ENCODE peak calls at places on chromosome X, in eight cellular contexts. One of them, this sample, is unnamed.

GRCh38 chrX:74133156-74133796 is 170.7 kb upstream of the ZCCHC13 start:
- DNase-seq in HCEC 1CT: peak; percentile 31
- DNase-seq in NCI-H1105 treated with DMSO at 0.1 percent for 48 hours: peak; percentile 44
- DNase-seq in stimulated activated CD8-positive, alpha-beta memory T cell treated with anti-CD3 and anti-CD28 coated beads, Interleukin-7, amount 100 ng/mL, for 48 hours: no peak
- DNase-seq in endothelial cell: peak; percentile 4
- DNase-seq in HS-5: peak; percentile 8
- DNase-seq in HuH-7: peak; percentile 66
- DNase-seq in activated CD8-positive, alpha-beta T cell treated with anti-CD3 and anti-CD28 coated beads, Interleukin-2, amount 10 ng/mL, durations not matched to agents 7 days and 5 days: peak; percentile 23
- DNase-seq in this sample: peak; percentile 73

GRCh38 chrX:47235691-47236103 is 2.9 kb downstream of the USP11 start:
- DNase-seq in HCEC 1CT: peak; percentile 18
- DNase-seq in NCI-H1105 treated with DMSO at 0.1 percent for 48 hours: no peak
- DNase-seq in stimulated activated CD8-positive, alpha-beta memory T cell treated with anti-CD3 and anti-CD28 coated beads, Interleukin-7, amount 100 ng/mL, for 48 hours: no peak
- DNase-seq in endothelial cell: no peak
- DNase-seq in HS-5: no peak
- DNase-seq in HuH-7: no peak
- DNase-seq in activated CD8-positive, alpha-beta T cell treated with anti-CD3 and anti-CD28 coated beads, Interleukin-2, amount 10 ng/mL, durations not matched to agents 7 days and 5 days: no peak
- DNase-seq in this sample: no peak

GRCh38 chrX:119622356-119623232 is 16.4 kb upstream of the NKRF start:
- DNase-seq in HCEC 1CT: peak; percentile 46
- DNase-seq in NCI-H1105 treated with DMSO at 0.1 percent for 48 hours: no peak
- DNase-seq in stimulated activated CD8-positive, alpha-beta memory T cell treated with anti-CD3 and anti-CD28 coated beads, Interleukin-7, amount 100 ng/mL, for 48 hours: no peak
- DNase-seq in endothelial cell: no peak
- DNase-seq in HS-5: peak; percentile 4
- DNase-seq in HuH-7: no peak
- DNase-seq in activated CD8-positive, alpha-beta T cell treated with anti-CD3 and anti-CD28 coated beads, Interleukin-2, amount 10 ng/mL, durations not matched to agents 7 days and 5 days: no peak
- DNase-seq in this sample: peak; percentile 29

GRCh38 chrX:68018248-68019203 is 414.8 kb downstream of the OPHN1 start:
- DNase-seq in HCEC 1CT: peak; percentile 32
- DNase-seq in NCI-H1105 treated with DMSO at 0.1 percent for 48 hours: no peak
- DNase-seq in stimulated activated CD8-positive, alpha-beta memory T cell treated with anti-CD3 and anti-CD28 coated beads, Interleukin-7, amount 100 ng/mL, for 48 hours: no peak
- DNase-seq in endothelial cell: peak; percentile 22
- DNase-seq in HS-5: no peak
- DNase-seq in HuH-7: no peak
- DNase-seq in activated CD8-positive, alpha-beta T cell treated with anti-CD3 and anti-CD28 coated beads, Interleukin-2, amount 10 ng/mL, durations not matched to agents 7 days and 5 days: no peak
- DNase-seq in this sample: peak; percentile 16

GRCh38 chrX:70196961-70197805 is 19.9 kb downstream of the DGAT2L6 start:
- DNase-seq in HCEC 1CT: peak; percentile 35
- DNase-seq in NCI-H1105 treated with DMSO at 0.1 percent for 48 hours: peak; percentile 36
- DNase-seq in stimulated activated CD8-positive, alpha-beta memory T cell treated with anti-CD3 and anti-CD28 coated beads, Interleukin-7, amount 100 ng/mL, for 48 hours: peak; percentile 17
- DNase-seq in endothelial cell: peak; percentile 54
- DNase-seq in HS-5: no peak
- DNase-seq in HuH-7: peak; percentile 46
- DNase-seq in activated CD8-positive, alpha-beta T cell treated with anti-CD3 and anti-CD28 coated beads, Interleukin-2, amount 10 ng/mL, durations not matched to agents 7 days and 5 days: peak; percentile 74
- DNase-seq in this sample: peak; percentile 76

GRCh38 chrX:106997611-106998010 is 2.4 kb downstream of the MORC4 start:
- DNase-seq in HCEC 1CT: no peak
- DNase-seq in NCI-H1105 treated with DMSO at 0.1 percent for 48 hours: no peak
- DNase-seq in stimulated activated CD8-positive, alpha-beta memory T cell treated with anti-CD3 and anti-CD28 coated beads, Interleukin-7, amount 100 ng/mL, for 48 hours: no peak
- DNase-seq in endothelial cell: no peak
- DNase-seq in HS-5: no peak
- DNase-seq in HuH-7: no peak
- DNase-seq in activated CD8-positive, alpha-beta T cell treated with anti-CD3 and anti-CD28 coated beads, Interleukin-2, amount 10 ng/mL, durations not matched to agents 7 days and 5 days: no peak
- DNase-seq in this sample: no peak

GRCh38 chrX:5458300-5458699 is 770.4 kb downstream of the NLGN4X start:
- DNase-seq in HCEC 1CT: no peak
- DNase-seq in NCI-H1105 treated with DMSO at 0.1 percent for 48 hours: no peak
- DNase-seq in stimulated activated CD8-positive, alpha-beta memory T cell treated with anti-CD3 and anti-CD28 coated beads, Interleukin-7, amount 100 ng/mL, for 48 hours: no peak
- DNase-seq in endothelial cell: peak; percentile 3
- DNase-seq in HS-5: no peak
- DNase-seq in HuH-7: no peak
- DNase-seq in activated CD8-positive, alpha-beta T cell treated with anti-CD3 and anti-CD28 coated beads, Interleukin-2, amount 10 ng/mL, durations not matched to agents 7 days and 5 days: no peak
- DNase-seq in this sample: no peak

GRCh38 chrX:39427492-39428289 is 626.4 kb downstream of the MID1IP1 start:
- DNase-seq in HCEC 1CT: peak; percentile 42
- DNase-seq in NCI-H1105 treated with DMSO at 0.1 percent for 48 hours: no peak
- DNase-seq in stimulated activated CD8-positive, alpha-beta memory T cell treated with anti-CD3 and anti-CD28 coated beads, Interleukin-7, amount 100 ng/mL, for 48 hours: no peak
- DNase-seq in endothelial cell: no peak
- DNase-seq in HS-5: peak; percentile 34
- DNase-seq in HuH-7: no peak
- DNase-seq in activated CD8-positive, alpha-beta T cell treated with anti-CD3 and anti-CD28 coated beads, Interleukin-2, amount 10 ng/mL, durations not matched to agents 7 days and 5 days: no peak
- DNase-seq in this sample: peak; percentile 29

GRCh38 chrX:123171781-123172180 is 12.3 kb upstream of the GRIA3 start:
- DNase-seq in HCEC 1CT: no peak
- DNase-seq in NCI-H1105 treated with DMSO at 0.1 percent for 48 hours: no peak
- DNase-seq in stimulated activated CD8-positive, alpha-beta memory T cell treated with anti-CD3 and anti-CD28 coated beads, Interleukin-7, amount 100 ng/mL, for 48 hours: no peak
- DNase-seq in endothelial cell: no peak
- DNase-seq in HS-5: no peak
- DNase-seq in HuH-7: no peak
- DNase-seq in activated CD8-positive, alpha-beta T cell treated with anti-CD3 and anti-CD28 coated beads, Interleukin-2, amount 10 ng/mL, durations not matched to agents 7 days and 5 days: no peak
- DNase-seq in this sample: peak; percentile 35

GRCh38 chrX:7021991-7022390 is 125.5 kb upstream of the STS start:
- DNase-seq in HCEC 1CT: no peak
- DNase-seq in NCI-H1105 treated with DMSO at 0.1 percent for 48 hours: no peak
- DNase-seq in stimulated activated CD8-positive, alpha-beta memory T cell treated with anti-CD3 and anti-CD28 coated beads, Interleukin-7, amount 100 ng/mL, for 48 hours: no peak
- DNase-seq in endothelial cell: no peak
- DNase-seq in HS-5: no peak
- DNase-seq in HuH-7: no peak
- DNase-seq in activated CD8-positive, alpha-beta T cell treated with anti-CD3 and anti-CD28 coated beads, Interleukin-2, amount 10 ng/mL, durations not matched to agents 7 days and 5 days: no peak
- DNase-seq in this sample: no peak

GRCh38 chrX:136047969-136048368 is 62.7 kb downstream of the SLC9A6 start:
- DNase-seq in HCEC 1CT: peak; percentile 48
- DNase-seq in NCI-H1105 treated with DMSO at 0.1 percent for 48 hours: no peak
- DNase-seq in stimulated activated CD8-positive, alpha-beta memory T cell treated with anti-CD3 and anti-CD28 coated beads, Interleukin-7, amount 100 ng/mL, for 48 hours: no peak
- DNase-seq in endothelial cell: no peak
- DNase-seq in HS-5: no peak
- DNase-seq in HuH-7: no peak
- DNase-seq in activated CD8-positive, alpha-beta T cell treated with anti-CD3 and anti-CD28 coated beads, Interleukin-2, amount 10 ng/mL, durations not matched to agents 7 days and 5 days: no peak
- DNase-seq in this sample: no peak

GRCh38 chrX:21657318-21658151 is 595 bp downstream of the KLHL34 start:
- DNase-seq in HCEC 1CT: no peak
- DNase-seq in NCI-H1105 treated with DMSO at 0.1 percent for 48 hours: no peak
- DNase-seq in stimulated activated CD8-positive, alpha-beta memory T cell treated with anti-CD3 and anti-CD28 coated beads, Interleukin-7, amount 100 ng/mL, for 48 hours: no peak
- DNase-seq in endothelial cell: no peak
- DNase-seq in HS-5: no peak
- DNase-seq in HuH-7: no peak
- DNase-seq in activated CD8-positive, alpha-beta T cell treated with anti-CD3 and anti-CD28 coated beads, Interleukin-2, amount 10 ng/mL, durations not matched to agents 7 days and 5 days: no peak
- DNase-seq in this sample: no peak

GRCh38 chrX:46610070-46610658 is 36.6 kb downstream of the CHST7 start:
- DNase-seq in HCEC 1CT: no peak
- DNase-seq in NCI-H1105 treated with DMSO at 0.1 percent for 48 hours: no peak
- DNase-seq in stimulated activated CD8-positive, alpha-beta memory T cell treated with anti-CD3 and anti-CD28 coated beads, Interleukin-7, amount 100 ng/mL, for 48 hours: no peak
- DNase-seq in endothelial cell: no peak
- DNase-seq in HS-5: no peak
- DNase-seq in HuH-7: no peak
- DNase-seq in activated CD8-positive, alpha-beta T cell treated with anti-CD3 and anti-CD28 coated beads, Interleukin-2, amount 10 ng/mL, durations not matched to agents 7 days and 5 days: no peak
- DNase-seq in this sample: no peak

GRCh38 chrX:43474321-43474720 is 181.8 kb upstream of the MAOA start:
- DNase-seq in HCEC 1CT: no peak
- DNase-seq in NCI-H1105 treated with DMSO at 0.1 percent for 48 hours: no peak
- DNase-seq in stimulated activated CD8-positive, alpha-beta memory T cell treated with anti-CD3 and anti-CD28 coated beads, Interleukin-7, amount 100 ng/mL, for 48 hours: no peak
- DNase-seq in endothelial cell: no peak
- DNase-seq in HS-5: no peak
- DNase-seq in HuH-7: no peak
- DNase-seq in activated CD8-positive, alpha-beta T cell treated with anti-CD3 and anti-CD28 coated beads, Interleukin-2, amount 10 ng/mL, durations not matched to agents 7 days and 5 days: no peak
- DNase-seq in this sample: peak; percentile 28

GRCh38 chrX:10608099-10608498 is 12.3 kb downstream of the MID1 start:
- DNase-seq in HCEC 1CT: peak; percentile 72
- DNase-seq in NCI-H1105 treated with DMSO at 0.1 percent for 48 hours: no peak
- DNase-seq in stimulated activated CD8-positive, alpha-beta memory T cell treated with anti-CD3 and anti-CD28 coated beads, Interleukin-7, amount 100 ng/mL, for 48 hours: no peak
- DNase-seq in endothelial cell: no peak
- DNase-seq in HS-5: no peak
- DNase-seq in HuH-7: no peak
- DNase-seq in activated CD8-positive, alpha-beta T cell treated with anti-CD3 and anti-CD28 coated beads, Interleukin-2, amount 10 ng/mL, durations not matched to agents 7 days and 5 days: no peak
- DNase-seq in this sample: peak; percentile 25

GRCh38 chrX:16429391-16429790 is 220.6 kb upstream of the S100G start:
- DNase-seq in HCEC 1CT: no peak
- DNase-seq in NCI-H1105 treated with DMSO at 0.1 percent for 48 hours: no peak
- DNase-seq in stimulated activated CD8-positive, alpha-beta memory T cell treated with anti-CD3 and anti-CD28 coated beads, Interleukin-7, amount 100 ng/mL, for 48 hours: no peak
- DNase-seq in endothelial cell: no peak
- DNase-seq in HS-5: no peak
- DNase-seq in HuH-7: no peak
- DNase-seq in activated CD8-positive, alpha-beta T cell treated with anti-CD3 and anti-CD28 coated beads, Interleukin-2, amount 10 ng/mL, durations not matched to agents 7 days and 5 days: no peak
- DNase-seq in this sample: no peak

GRCh38 chrX:68402094-68402493 is 31.2 kb downstream of the OPHN1 start:
- DNase-seq in HCEC 1CT: no peak
- DNase-seq in NCI-H1105 treated with DMSO at 0.1 percent for 48 hours: no peak
- DNase-seq in stimulated activated CD8-positive, alpha-beta memory T cell treated with anti-CD3 and anti-CD28 coated beads, Interleukin-7, amount 100 ng/mL, for 48 hours: no peak
- DNase-seq in endothelial cell: no peak
- DNase-seq in HS-5: no peak
- DNase-seq in HuH-7: no peak
- DNase-seq in activated CD8-positive, alpha-beta T cell treated with anti-CD3 and anti-CD28 coated beads, Interleukin-2, amount 10 ng/mL, durations not matched to agents 7 days and 5 days: no peak
- DNase-seq in this sample: no peak

GRCh38 chrX:84363674-84364073 is 138.6 kb downstream of the HDX start:
- DNase-seq in HCEC 1CT: no peak
- DNase-seq in NCI-H1105 treated with DMSO at 0.1 percent for 48 hours: peak; percentile 49
- DNase-seq in stimulated activated CD8-positive, alpha-beta memory T cell treated with anti-CD3 and anti-CD28 coated beads, Interleukin-7, amount 100 ng/mL, for 48 hours: no peak
- DNase-seq in endothelial cell: no peak
- DNase-seq in HS-5: no peak
- DNase-seq in HuH-7: no peak
- DNase-seq in activated CD8-positive, alpha-beta T cell treated with anti-CD3 and anti-CD28 coated beads, Interleukin-2, amount 10 ng/mL, durations not matched to agents 7 days and 5 days: no peak
- DNase-seq in this sample: peak; percentile 21

GRCh38 chrX:39772057-39772832 is 325.5 kb downstream of the BCOR start:
- DNase-seq in HCEC 1CT: no peak
- DNase-seq in NCI-H1105 treated with DMSO at 0.1 percent for 48 hours: no peak
- DNase-seq in stimulated activated CD8-positive, alpha-beta memory T cell treated with anti-CD3 and anti-CD28 coated beads, Interleukin-7, amount 100 ng/mL, for 48 hours: peak; percentile 37
- DNase-seq in endothelial cell: peak; percentile 34
- DNase-seq in HS-5: no peak
- DNase-seq in HuH-7: peak; percentile 30
- DNase-seq in activated CD8-positive, alpha-beta T cell treated with anti-CD3 and anti-CD28 coated beads, Interleukin-2, amount 10 ng/mL, durations not matched to agents 7 days and 5 days: peak; percentile 48
- DNase-seq in this sample: no peak

GRCh38 chrX:128759177-128759576 is 707.0 kb upstream of the ACTRT1 start:
- DNase-seq in HCEC 1CT: no peak
- DNase-seq in NCI-H1105 treated with DMSO at 0.1 percent for 48 hours: no peak
- DNase-seq in stimulated activated CD8-positive, alpha-beta memory T cell treated with anti-CD3 and anti-CD28 coated beads, Interleukin-7, amount 100 ng/mL, for 48 hours: no peak
- DNase-seq in endothelial cell: no peak
- DNase-seq in HS-5: no peak
- DNase-seq in HuH-7: no peak
- DNase-seq in activated CD8-positive, alpha-beta T cell treated with anti-CD3 and anti-CD28 coated beads, Interleukin-2, amount 10 ng/mL, durations not matched to agents 7 days and 5 days: no peak
- DNase-seq in this sample: no peak

GRCh38 chrX:9467751-9468150 is 2.9 kb downstream of the TBL1X start:
- DNase-seq in HCEC 1CT: no peak
- DNase-seq in NCI-H1105 treated with DMSO at 0.1 percent for 48 hours: no peak
- DNase-seq in stimulated activated CD8-positive, alpha-beta memory T cell treated with anti-CD3 and anti-CD28 coated beads, Interleukin-7, amount 100 ng/mL, for 48 hours: no peak
- DNase-seq in endothelial cell: no peak
- DNase-seq in HS-5: no peak
- DNase-seq in HuH-7: no peak
- DNase-seq in activated CD8-positive, alpha-beta T cell treated with anti-CD3 and anti-CD28 coated beads, Interleukin-2, amount 10 ng/mL, durations not matched to agents 7 days and 5 days: no peak
- DNase-seq in this sample: no peak

GRCh38 chrX:152821145-152821765 is 9.3 kb downstream of the CETN2 start:
- DNase-seq in HCEC 1CT: peak; percentile 20
- DNase-seq in NCI-H1105 treated with DMSO at 0.1 percent for 48 hours: peak; percentile 57
- DNase-seq in stimulated activated CD8-positive, alpha-beta memory T cell treated with anti-CD3 and anti-CD28 coated beads, Interleukin-7, amount 100 ng/mL, for 48 hours: no peak
- DNase-seq in endothelial cell: peak; percentile 63
- DNase-seq in HS-5: no peak
- DNase-seq in HuH-7: peak; percentile 18
- DNase-seq in activated CD8-positive, alpha-beta T cell treated with anti-CD3 and anti-CD28 coated beads, Interleukin-2, amount 10 ng/mL, durations not matched to agents 7 days and 5 days: peak; percentile 23
- DNase-seq in this sample: peak; percentile 54

GRCh38 chrX:91066104-91066503 is 368.5 kb upstream of the PABPC5 start:
- DNase-seq in HCEC 1CT: no peak
- DNase-seq in NCI-H1105 treated with DMSO at 0.1 percent for 48 hours: no peak
- DNase-seq in stimulated activated CD8-positive, alpha-beta memory T cell treated with anti-CD3 and anti-CD28 coated beads, Interleukin-7, amount 100 ng/mL, for 48 hours: no peak
- DNase-seq in endothelial cell: no peak
- DNase-seq in HS-5: no peak
- DNase-seq in HuH-7: no peak
- DNase-seq in activated CD8-positive, alpha-beta T cell treated with anti-CD3 and anti-CD28 coated beads, Interleukin-2, amount 10 ng/mL, durations not matched to agents 7 days and 5 days: no peak
- DNase-seq in this sample: no peak

GRCh38 chrX:137930562-137930961 is 364.6 kb downstream of the ZIC3 start:
- DNase-seq in HCEC 1CT: no peak
- DNase-seq in NCI-H1105 treated with DMSO at 0.1 percent for 48 hours: no peak
- DNase-seq in stimulated activated CD8-positive, alpha-beta memory T cell treated with anti-CD3 and anti-CD28 coated beads, Interleukin-7, amount 100 ng/mL, for 48 hours: no peak
- DNase-seq in endothelial cell: no peak
- DNase-seq in HS-5: no peak
- DNase-seq in HuH-7: no peak
- DNase-seq in activated CD8-positive, alpha-beta T cell treated with anti-CD3 and anti-CD28 coated beads, Interleukin-2, amount 10 ng/mL, durations not matched to agents 7 days and 5 days: no peak
- DNase-seq in this sample: no peak

GRCh38 chrX:29911673-29912072 is 303.7 kb upstream of the MAGEB2 start:
- DNase-seq in HCEC 1CT: no peak
- DNase-seq in NCI-H1105 treated with DMSO at 0.1 percent for 48 hours: no peak
- DNase-seq in stimulated activated CD8-positive, alpha-beta memory T cell treated with anti-CD3 and anti-CD28 coated beads, Interleukin-7, amount 100 ng/mL, for 48 hours: no peak
- DNase-seq in endothelial cell: no peak
- DNase-seq in HS-5: no peak
- DNase-seq in HuH-7: no peak
- DNase-seq in activated CD8-positive, alpha-beta T cell treated with anti-CD3 and anti-CD28 coated beads, Interleukin-2, amount 10 ng/mL, durations not matched to agents 7 days and 5 days: no peak
- DNase-seq in this sample: peak; percentile 23

GRCh38 chrX:8189096-8189830 is 18.2 kb upstream of the VCX2 start:
- DNase-seq in HCEC 1CT: no peak
- DNase-seq in NCI-H1105 treated with DMSO at 0.1 percent for 48 hours: peak; percentile 81
- DNase-seq in stimulated activated CD8-positive, alpha-beta memory T cell treated with anti-CD3 and anti-CD28 coated beads, Interleukin-7, amount 100 ng/mL, for 48 hours: no peak
- DNase-seq in endothelial cell: no peak
- DNase-seq in HS-5: no peak
- DNase-seq in HuH-7: no peak
- DNase-seq in activated CD8-positive, alpha-beta T cell treated with anti-CD3 and anti-CD28 coated beads, Interleukin-2, amount 10 ng/mL, durations not matched to agents 7 days and 5 days: no peak
- DNase-seq in this sample: no peak

GRCh38 chrX:10190367-10190766 is 33.6 kb downstream of the CLCN4 start:
- DNase-seq in HCEC 1CT: peak; percentile 67
- DNase-seq in NCI-H1105 treated with DMSO at 0.1 percent for 48 hours: peak; percentile 68
- DNase-seq in stimulated activated CD8-positive, alpha-beta memory T cell treated with anti-CD3 and anti-CD28 coated beads, Interleukin-7, amount 100 ng/mL, for 48 hours: no peak
- DNase-seq in endothelial cell: no peak
- DNase-seq in HS-5: no peak
- DNase-seq in HuH-7: peak; percentile 17
- DNase-seq in activated CD8-positive, alpha-beta T cell treated with anti-CD3 and anti-CD28 coated beads, Interleukin-2, amount 10 ng/mL, durations not matched to agents 7 days and 5 days: peak; percentile 24
- DNase-seq in this sample: peak; percentile 62